ENCODE peak calls at places on chromosomes 3 and 15, in six cellular contexts. D, Q, C, T, R and B are unnamed samples.

GRCh38 chr15:58346361-58346760 is 85.4 kb upstream of the LIPC start:
- DNase-seq in D (no peak), Q (peak; percentile 75), C (peak; percentile 81), T (no peak), R (peak; percentile 31), B (peak; percentile 59)

GRCh38 chr3:179279837-179280236 is 28.9 kb upstream of the KCNMB3 start:
- DNase-seq in D (no peak), Q (no peak), C (no peak), T (no peak), R (no peak), B (no peak)

GRCh38 chr15:54990793-54991192 is 205.9 kb downstream of the RSL24D1 start:
- DNase-seq in D (no peak), Q (no peak), C (no peak), T (no peak), R (no peak), B (no peak)

GRCh38 chr15:67108122-67108871 is 42.9 kb downstream of the SMAD3 start:
- DNase-seq in D (no peak), Q (peak; percentile 57), C (no peak), T (no peak), R (peak; percentile 60), B (no peak)

GRCh38 chr3:37793889-37794591 is 67.6 kb upstream of the CTDSPL start:
- DNase-seq in D (no peak), Q (no peak), C (no peak), T (no peak), R (no peak), B (no peak)

GRCh38 chr3:50274371-50275104 is 4.3 kb upstream of the LSMEM2 start:
- DNase-seq in D (no peak), Q (peak; percentile 81), C (no peak), T (peak; percentile 82), R (peak; percentile 75), B (peak; percentile 53)

GRCh38 chr15:88529021-88529630 is 17.4 kb downstream of the DET1 start:
- DNase-seq in D (no peak), Q (no peak), C (peak; percentile 46), T (no peak), R (peak; percentile 35), B (peak; percentile 55)

GRCh38 chr3:127573401-127573800 is 17.1 kb downstream of the TPRA1 start:
- DNase-seq in D (no peak), Q (no peak), C (no peak), T (no peak), R (no peak), B (no peak)

GRCh38 chr15:49300856-49301255 is 122.2 kb upstream of the FGF7 start:
- DNase-seq in D (no peak), Q (no peak), C (no peak), T (no peak), R (no peak), B (no peak)

GRCh38 chr3:142818651-142819050 is 70.2 kb downstream of the PCOLCE2 start:
- DNase-seq in D (no peak), Q (no peak), C (no peak), T (no peak), R (no peak), B (no peak)

GRCh38 chr3:88141458-88142083 is 8.2 kb upstream of the C3orf38 start:
- DNase-seq in D (no peak), Q (no peak), C (peak; percentile 70), T (no peak), R (peak; percentile 69), B (peak; percentile 62)

GRCh38 chr3:11349466-11349865 is 77.3 kb downstream of the ATG7 start:
- DNase-seq in D (no peak), Q (no peak), C (no peak), T (no peak), R (peak; percentile 45), B (no peak)

GRCh38 chr3:155096303-155097008 is 16.3 kb downstream of the MME start:
- DNase-seq in D (no peak), Q (no peak), C (no peak), T (no peak), R (no peak), B (no peak)

GRCh38 chr3:142228964-142229363 is 3.6 kb upstream of the GK5 start:
- DNase-seq in D (no peak), Q (no peak), C (no peak), T (no peak), R (no peak), B (no peak)

GRCh38 chr3:69052567-69052898 is 400 bp upstream of the TMF1 start:
- DNase-seq in D (no peak), Q (no peak), C (no peak), T (no peak), R (no peak), B (no peak)

GRCh38 chr3:69051796-69052566 is at the start of gene TMF1:
- DNase-seq in D (peak; percentile 99), Q (peak; percentile 98), C (peak; percentile 96), T (peak; percentile 100), R (peak; percentile 99), B (peak; percentile 100)

GRCh38 chr3:69044608-69045007 is 7.5 kb downstream of the TMF1 start:
- DNase-seq in D (no peak), Q (no peak), C (no peak), T (no peak), R (no peak), B (no peak)

GRCh38 chr3:69048990-69049389 is 3.1 kb downstream of the TMF1 start:
- DNase-seq in D (no peak), Q (no peak), C (no peak), T (no peak), R (no peak), B (no peak)
- H3K4me3 ChIP-seq in D (no peak overlapping the region), Q (no peak overlapping the region), C (no peak overlapping the region), T (no peak overlapping the region), R (no peak overlapping the region), B (no peak overlapping the region)

GRCh38 chr3:9078561-9079240 is 115.4 kb upstream of the RAD18 start:
- DNase-seq in D (no peak), Q (peak; percentile 9), C (no peak), T (no peak), R (no peak), B (no peak)
- TF ChIP-seq CTCF in D (no peak), Q (no peak), C (no peak), T (no peak), R (no peak), B (no peak)

DNA sequence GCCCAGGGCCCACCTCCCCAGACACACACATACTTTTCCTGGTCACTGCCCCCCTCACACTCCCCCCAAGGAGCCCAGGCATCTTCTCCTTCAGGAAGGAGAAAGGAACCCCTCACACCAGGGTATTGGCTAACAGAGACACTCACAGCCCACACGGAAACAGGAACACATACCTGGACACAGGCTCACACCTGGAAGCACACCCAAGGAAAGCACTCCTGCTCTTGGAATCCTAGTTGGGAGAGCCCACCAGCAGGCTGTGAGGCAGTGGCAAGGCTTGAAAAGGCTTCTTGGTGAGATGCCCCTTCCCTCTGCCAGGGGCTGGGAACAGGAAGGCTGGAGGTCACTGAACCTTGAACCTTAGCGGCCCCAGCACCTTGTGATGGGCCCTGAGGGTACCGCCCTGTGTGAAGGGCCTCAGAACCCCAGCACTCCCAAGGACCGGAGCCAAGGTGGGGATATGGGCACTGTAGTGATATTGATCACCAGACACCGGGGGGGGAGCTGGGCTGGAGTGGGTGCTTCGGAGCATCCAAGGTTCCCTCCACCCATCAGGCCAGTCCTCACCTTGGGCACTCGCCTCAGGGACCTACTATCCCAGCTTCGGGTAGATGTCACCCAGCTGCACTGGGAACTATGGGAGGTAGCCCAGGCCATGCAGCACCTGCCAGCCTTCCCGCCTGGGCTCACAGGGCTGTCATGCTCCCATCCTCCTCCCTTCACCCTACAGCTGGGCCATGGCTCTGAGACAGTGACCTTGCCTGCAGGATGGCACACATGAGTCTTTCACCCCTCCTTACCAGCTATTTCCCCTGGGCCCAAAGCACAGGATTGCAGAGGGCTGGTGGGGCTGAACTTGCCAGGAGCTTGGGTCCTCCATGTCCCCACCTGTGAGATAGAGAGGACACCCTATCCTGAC is 16.4 kb downstream of the MYL3 start:
- DNase-seq in D (peak; percentile 56), Q (no peak), C (no peak), T (no peak), R (no peak), B (no peak)
- H3K4me3 ChIP-seq in D (no peak overlapping the region), Q (no peak overlapping the region), C (peak overlapping the region; percentile 36), T (no peak overlapping the region), R (peak overlapping the region; percentile 36), B (no peak overlapping the region)

GRCh38 chr3:96428097-96428496 is 386.3 kb upstream of the EPHA6 start:
- DNase-seq in D (no peak), Q (no peak), C (no peak), T (no peak), R (no peak), B (no peak)

GRCh38 chr3:96434616-96435015 is 379.8 kb upstream of the EPHA6 start:
- DNase-seq in D (no peak), Q (no peak), C (no peak), T (no peak), R (no peak), B (no peak)

GRCh38 chr3:96430019-96430541 is 384.3 kb upstream of the EPHA6 start:
- DNase-seq in D (no peak), Q (no peak), C (no peak), T (no peak), R (peak; percentile 2), B (no peak)
- TF ChIP-seq CTCF in D (no peak), Q (no peak), C (no peak), T (no peak), R (no peak), B (no peak)

GRCh38 chr15:39784638-39785037 is 2.0 kb upstream of the FSIP1 start:
- DNase-seq in D (no peak), Q (no peak), C (no peak), T (no peak), R (no peak), B (no peak)

GRCh38 chr15:39785139-39785538 is 2.5 kb upstream of the FSIP1 start:
- DNase-seq in D (no peak), Q (no peak), C (no peak), T (no peak), R (peak; percentile 14), B (no peak)

GRCh38 chr15:39783244-39783820 is 691 bp upstream of the FSIP1 start:
- DNase-seq in D (no peak), Q (no peak), C (no peak), T (no peak), R (peak; percentile 36), B (no peak)

GRCh38 chr15:39782441-39783138 is at the start of gene FSIP1:
- DNase-seq in D (peak; percentile 96), Q (peak; percentile 94), C (peak; percentile 85), T (peak; percentile 97), R (peak; percentile 98), B (peak; percentile 97)

GRCh38 chr15:39784125-39784524 is 1.5 kb upstream of the FSIP1 start:
- DNase-seq in D (no peak), Q (no peak), C (no peak), T (no peak), R (peak; percentile 58), B (peak; percentile 43)
- H3K4me3 ChIP-seq in D (no peak overlapping the region), Q (no peak overlapping the region), C (peak overlapping the region; percentile 4), T (no peak overlapping the region), R (peak overlapping the region; percentile 85), B (peak overlapping the region; percentile 93)